ENCODE peak calls at places on chromosomes 16 and 17, in eight cellular contexts. One of them, this sample, is unnamed.

GRCh38 chr17:38509008-38509771 is 80.9 kb downstream of the ARHGAP23 start:
- DNase-seq in stimulated activated CD4-positive, alpha-beta T cell treated with anti-CD3 and anti-CD28 coated beads, Interleukin-15, amount 100 ng/mL, for 24 hours: peak
- DNase-seq in nephron progenitor cell: peak
- DNase-seq in activated naive CD8-positive, alpha-beta T cell treated with anti-CD3 and anti-CD28 coated beads for 36 hours: peak
- DNase-seq in fibroblast of lung: peak
- DNase-seq in NCI-H748 treated with DMSO at 0.1 percent for 48 hours: no peak
- DNase-seq in globus pallidus: peak
- DNase-seq in GM12891: peak
- DNase-seq in this sample: peak

GRCh38 chr16:47043970-47044684 is 70.7 kb upstream of the DNAJA2 start:
- DNase-seq in stimulated activated CD4-positive, alpha-beta T cell treated with anti-CD3 and anti-CD28 coated beads, Interleukin-15, amount 100 ng/mL, for 24 hours: no peak
- DNase-seq in globus pallidus: no peak
- DNase-seq in GM12891: no peak
- DNase-seq in NCI-H748 treated with DMSO at 0.1 percent for 48 hours: no peak
- DNase-seq in activated naive CD8-positive, alpha-beta T cell treated with anti-CD3 and anti-CD28 coated beads for 36 hours: no peak
- DNase-seq in nephron progenitor cell: no peak
- DNase-seq in fibroblast of lung: no peak
- DNase-seq in this sample: no peak

GRCh38 chr17:6269474-6269873 is 165.4 kb downstream of the AIPL1 start:
- DNase-seq in activated naive CD8-positive, alpha-beta T cell treated with anti-CD3 and anti-CD28 coated beads for 36 hours: peak
- DNase-seq in globus pallidus: peak
- DNase-seq in fibroblast of lung: peak
- DNase-seq in nephron progenitor cell: peak
- DNase-seq in stimulated activated CD4-positive, alpha-beta T cell treated with anti-CD3 and anti-CD28 coated beads, Interleukin-15, amount 100 ng/mL, for 24 hours: peak
- DNase-seq in GM12891: peak
- DNase-seq in NCI-H748 treated with DMSO at 0.1 percent for 48 hours: no peak
- DNase-seq in this sample: no peak

GRCh38 chr17:82019905-82020873 is 2.5 kb downstream of the CENPX start:
- DNase-seq in fibroblast of lung: peak
- DNase-seq in globus pallidus: no peak
- DNase-seq in nephron progenitor cell: peak
- DNase-seq in activated naive CD8-positive, alpha-beta T cell treated with anti-CD3 and anti-CD28 coated beads for 36 hours: peak
- DNase-seq in stimulated activated CD4-positive, alpha-beta T cell treated with anti-CD3 and anti-CD28 coated beads, Interleukin-15, amount 100 ng/mL, for 24 hours: peak
- DNase-seq in GM12891: peak
- DNase-seq in NCI-H748 treated with DMSO at 0.1 percent for 48 hours: peak
- DNase-seq in this sample: peak

GRCh38 chr17:58352843-58353719 is 1.1 kb upstream of the SUPT4H1 start:
- DNase-seq in activated naive CD8-positive, alpha-beta T cell treated with anti-CD3 and anti-CD28 coated beads for 36 hours: peak
- DNase-seq in globus pallidus: no peak
- DNase-seq in nephron progenitor cell: no peak
- DNase-seq in GM12891: no peak
- DNase-seq in fibroblast of lung: peak
- DNase-seq in NCI-H748 treated with DMSO at 0.1 percent for 48 hours: peak
- DNase-seq in stimulated activated CD4-positive, alpha-beta T cell treated with anti-CD3 and anti-CD28 coated beads, Interleukin-15, amount 100 ng/mL, for 24 hours: peak
- DNase-seq in this sample: peak

GRCh38 chr16:85969591-85969990 is 70.6 kb downstream of the IRF8 start:
- DNase-seq in globus pallidus: no peak
- DNase-seq in nephron progenitor cell: no peak
- DNase-seq in GM12891: no peak
- DNase-seq in activated naive CD8-positive, alpha-beta T cell treated with anti-CD3 and anti-CD28 coated beads for 36 hours: no peak
- DNase-seq in stimulated activated CD4-positive, alpha-beta T cell treated with anti-CD3 and anti-CD28 coated beads, Interleukin-15, amount 100 ng/mL, for 24 hours: no peak
- DNase-seq in NCI-H748 treated with DMSO at 0.1 percent for 48 hours: no peak
- DNase-seq in fibroblast of lung: peak
- DNase-seq in this sample: no peak

GRCh38 chr17:652310-652709 is 62.3 kb downstream of the VPS53 start:
- DNase-seq in fibroblast of lung: peak
- DNase-seq in NCI-H748 treated with DMSO at 0.1 percent for 48 hours: no peak
- DNase-seq in globus pallidus: peak
- DNase-seq in GM12891: no peak
- DNase-seq in stimulated activated CD4-positive, alpha-beta T cell treated with anti-CD3 and anti-CD28 coated beads, Interleukin-15, amount 100 ng/mL, for 24 hours: no peak
- DNase-seq in nephron progenitor cell: no peak
- DNase-seq in activated naive CD8-positive, alpha-beta T cell treated with anti-CD3 and anti-CD28 coated beads for 36 hours: no peak
- DNase-seq in this sample: no peak

GRCh38 chr16:69918241-69918640 is 32.9 kb upstream of the CLEC18A start:
- DNase-seq in GM12891: no peak
- DNase-seq in nephron progenitor cell: no peak
- DNase-seq in NCI-H748 treated with DMSO at 0.1 percent for 48 hours: no peak
- DNase-seq in stimulated activated CD4-positive, alpha-beta T cell treated with anti-CD3 and anti-CD28 coated beads, Interleukin-15, amount 100 ng/mL, for 24 hours: no peak
- DNase-seq in activated naive CD8-positive, alpha-beta T cell treated with anti-CD3 and anti-CD28 coated beads for 36 hours: no peak
- DNase-seq in fibroblast of lung: peak
- DNase-seq in globus pallidus: no peak
- DNase-seq in this sample: no peak

GRCh38 chr17:46984892-46985291 is 5.8 kb upstream of the RPRML start:
- DNase-seq in activated naive CD8-positive, alpha-beta T cell treated with anti-CD3 and anti-CD28 coated beads for 36 hours: no peak
- DNase-seq in stimulated activated CD4-positive, alpha-beta T cell treated with anti-CD3 and anti-CD28 coated beads, Interleukin-15, amount 100 ng/mL, for 24 hours: no peak
- DNase-seq in fibroblast of lung: no peak
- DNase-seq in globus pallidus: no peak
- DNase-seq in NCI-H748 treated with DMSO at 0.1 percent for 48 hours: no peak
- DNase-seq in GM12891: no peak
- DNase-seq in nephron progenitor cell: no peak
- DNase-seq in this sample: no peak

GRCh38 chr17:8326591-8327583 is 12.8 kb upstream of the ODF4 start:
- DNase-seq in globus pallidus: peak
- DNase-seq in nephron progenitor cell: peak
- DNase-seq in activated naive CD8-positive, alpha-beta T cell treated with anti-CD3 and anti-CD28 coated beads for 36 hours: peak
- DNase-seq in fibroblast of lung: peak
- DNase-seq in GM12891: peak
- DNase-seq in NCI-H748 treated with DMSO at 0.1 percent for 48 hours: no peak
- DNase-seq in stimulated activated CD4-positive, alpha-beta T cell treated with anti-CD3 and anti-CD28 coated beads, Interleukin-15, amount 100 ng/mL, for 24 hours: peak
- DNase-seq in this sample: peak